ENCODE peak calls at places on chromosomes 4 and X, in six cellular contexts. R is A549, A is H1, V is GM12878, D is K562, G is endothelial cell of umbilical vein. H is an unnamed sample.

GRCh38 chr4:110184124-110184790 is 14.2 kb downstream of the ELOVL6 start:
- DNase-seq in D (no peak), R (no peak), G (peak; percentile 31), A (peak; percentile 39), V (no peak), H (peak; percentile 50)

GRCh38 chr4:15897577-15897976 is 41.0 kb downstream of the FGFBP1 start:
- DNase-seq in V (no peak), A (no peak), R (no peak), G (no peak), D (no peak), H (no peak)

GRCh38 chr4:84379881-84380618 is 119.0 kb downstream of the NKX6-1 start:
- DNase-seq in D (no peak), G (no peak), V (no peak), R (peak; percentile 4), A (no peak), H (peak; percentile 77)

GRCh38 chrX:119374736-119375135 is 24.4 kb upstream of the SLC25A43 start:
- DNase-seq in A (no peak), G (peak; percentile 5), V (no peak), R (no peak), D (no peak), H (no peak)

GRCh38 chr4:102608190-102608589 is 107.0 kb downstream of the NFKB1 start:
- DNase-seq in V (no peak), R (no peak), A (no peak), G (no peak), D (no peak), H (no peak)

GRCh38 chrX:70998402-70999027 is 67.6 kb upstream of the SLC7A3 start:
- DNase-seq in G (peak; percentile 9), R (no peak), V (no peak), D (no peak), A (no peak), H (peak; percentile 5)

GRCh38 chrX:23235051-23235450 is 99.6 kb upstream of the PTCHD1 start:
- DNase-seq in G (no peak), R (no peak), D (no peak), V (no peak), A (no peak), H (no peak)

GRCh38 chrX:97628807-97629596 is 745.3 kb downstream of the RPA4 start:
- DNase-seq in G (no peak), V (no peak), A (no peak), D (no peak), R (no peak), H (no peak)

GRCh38 chr4:139922625-139923024 is 231.4 kb downstream of the MAML3 start:
- DNase-seq in G (peak; percentile 67), A (no peak), R (no peak), D (no peak), V (no peak), H (no peak)

GRCh38 chr4:123477804-123478209 is 81.2 kb downstream of the SPRY1 start:
- DNase-seq in G (peak; percentile 4), D (no peak), V (no peak), R (no peak), A (no peak), H (peak; percentile 77)

GRCh38 chr4:167232805-167233522 is 1.3 kb downstream of the SPOCK3 start:
- DNase-seq in R (no peak), G (no peak), V (no peak), A (no peak), D (no peak), H (no peak)

GRCh38 chr4:53355919-53356521 is 9.8 kb downstream of the SCFD2 start:
- DNase-seq in D (no peak), A (no peak), R (no peak), V (no peak), G (no peak), H (peak; percentile 43)

GRCh38 chrX:21926527-21927278 is 13.8 kb upstream of the SMS start:
- DNase-seq in R (peak; percentile 77), V (no peak), A (no peak), G (peak; percentile 93), D (peak; percentile 12), H (peak; percentile 76)

GRCh38 chr4:180394307-180394706 is 1848.9 kb upstream of the TENM3 start:
- DNase-seq in A (no peak), V (no peak), G (no peak), R (no peak), D (no peak), H (no peak)

GRCh38 chrX:107669885-107670628 is 41.7 kb downstream of the PRPS1 start:
- DNase-seq in V (no peak), G (no peak), D (no peak), R (no peak), A (no peak), H (no peak)

GRCh38 chr4:98938386-98938785 is 9.5 kb upstream of the EIF4E start:
- DNase-seq in D (no peak), R (no peak), A (no peak), G (no peak), V (no peak), H (no peak)

GRCh38 chrX:111728096-111728495 is 47.1 kb downstream of the ALG13 start:
- DNase-seq in R (no peak), V (no peak), G (no peak), D (no peak), A (no peak), H (no peak)

GRCh38 chrX:127649011-127649410 is 403.2 kb downstream of the ACTRT1 start:
- DNase-seq in D (no peak), R (no peak), G (no peak), A (no peak), V (no peak), H (no peak)

GRCh38 chr4:8211737-8212581 is 12.9 kb downstream of the SH3TC1 start:
- DNase-seq in V (no peak), R (no peak), G (no peak), D (no peak), A (no peak), H (no peak)

GRCh38 chrX:30582664-30583063 is 5.1 kb upstream of the TASL start:
- DNase-seq in R (no peak), G (no peak), A (no peak), D (no peak), V (no peak), H (no peak)

GRCh38 chrX:40040686-40041461 is 56.9 kb downstream of the BCOR start:
- DNase-seq in G (no peak), R (no peak), V (no peak), A (no peak), D (no peak), H (peak; percentile 69)

DNA sequence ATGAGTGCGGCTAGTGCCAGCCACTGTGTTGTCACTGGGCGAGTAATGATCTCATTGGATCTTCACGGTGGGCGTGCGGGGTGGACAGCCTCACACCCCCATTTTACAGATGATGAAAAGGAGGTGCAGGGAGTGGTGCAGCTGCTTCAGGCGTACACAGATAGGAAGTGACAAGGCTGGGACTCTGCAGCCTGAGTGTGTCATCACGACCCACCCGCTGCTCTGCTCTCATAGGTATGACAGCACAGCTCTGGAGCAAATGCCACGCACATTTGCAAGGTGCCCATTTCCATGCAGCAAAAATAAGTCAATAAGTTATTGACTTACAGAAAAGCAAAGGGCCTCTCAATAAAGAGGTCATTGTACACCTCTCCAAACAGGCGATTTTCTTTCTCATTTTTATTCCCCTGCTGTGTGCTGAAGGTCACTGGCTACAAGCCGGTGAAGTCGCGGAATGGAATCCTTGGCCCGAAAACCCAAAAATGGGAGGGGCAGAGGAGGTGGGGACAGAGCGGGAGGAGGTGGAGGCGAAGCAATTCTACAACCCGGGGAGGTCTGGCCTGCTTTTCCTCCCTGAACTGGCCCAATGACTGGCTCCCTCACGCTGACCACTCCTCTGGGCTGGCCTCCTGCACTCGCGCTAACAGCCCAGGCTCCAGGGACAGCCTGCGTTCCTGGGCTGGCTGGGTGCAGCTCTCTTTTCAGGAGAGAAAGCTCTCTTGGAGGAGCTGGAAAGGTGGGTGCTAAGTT is at the start of gene SOD3:
- DNase-seq in R (no peak), G (peak; percentile 9), A (peak; percentile 53), D (peak; percentile 52), V (no peak), H (no peak)
- TF ChIP-seq POLR2A in R (no peak), G (no peak), A (no peak), D (no peak), V (no peak), H (no peak)

GRCh38 chr4:93810340-93810992 is 18.1 kb upstream of the ATOH1 start:
- DNase-seq in A (no peak), D (no peak), V (no peak), G (no peak), R (no peak), H (no peak)
- TF ChIP-seq MAX in A (no peak), D (no peak), V (no peak), G (no peak), R (no peak), H (no peak)

GRCh38 chrX:154399527-154400368 is 1.6 kb downstream of the RPL10 start:
- DNase-seq in R (no peak), V (no peak), D (peak; percentile 33), A (no peak), G (no peak), H (no peak)

GRCh38 chrX:154398668-154399526 is 720 bp downstream of the RPL10 start:
- DNase-seq in G (peak; percentile 81), V (no peak), R (no peak), A (no peak), D (peak; percentile 36), H (peak; percentile 90)

GRCh38 chrX:154401045-154401799 is 3.0 kb downstream of the RPL10 start:
- DNase-seq in R (no peak), D (no peak), V (no peak), G (no peak), A (no peak), H (peak; percentile 57)

GRCh38 chrX:154396948-154397887 is 959 bp upstream of the RPL10 start:
- DNase-seq in R (peak; percentile 61), D (peak; percentile 61), G (peak; percentile 61), V (no peak), A (no peak), H (peak; percentile 81)

DNA sequence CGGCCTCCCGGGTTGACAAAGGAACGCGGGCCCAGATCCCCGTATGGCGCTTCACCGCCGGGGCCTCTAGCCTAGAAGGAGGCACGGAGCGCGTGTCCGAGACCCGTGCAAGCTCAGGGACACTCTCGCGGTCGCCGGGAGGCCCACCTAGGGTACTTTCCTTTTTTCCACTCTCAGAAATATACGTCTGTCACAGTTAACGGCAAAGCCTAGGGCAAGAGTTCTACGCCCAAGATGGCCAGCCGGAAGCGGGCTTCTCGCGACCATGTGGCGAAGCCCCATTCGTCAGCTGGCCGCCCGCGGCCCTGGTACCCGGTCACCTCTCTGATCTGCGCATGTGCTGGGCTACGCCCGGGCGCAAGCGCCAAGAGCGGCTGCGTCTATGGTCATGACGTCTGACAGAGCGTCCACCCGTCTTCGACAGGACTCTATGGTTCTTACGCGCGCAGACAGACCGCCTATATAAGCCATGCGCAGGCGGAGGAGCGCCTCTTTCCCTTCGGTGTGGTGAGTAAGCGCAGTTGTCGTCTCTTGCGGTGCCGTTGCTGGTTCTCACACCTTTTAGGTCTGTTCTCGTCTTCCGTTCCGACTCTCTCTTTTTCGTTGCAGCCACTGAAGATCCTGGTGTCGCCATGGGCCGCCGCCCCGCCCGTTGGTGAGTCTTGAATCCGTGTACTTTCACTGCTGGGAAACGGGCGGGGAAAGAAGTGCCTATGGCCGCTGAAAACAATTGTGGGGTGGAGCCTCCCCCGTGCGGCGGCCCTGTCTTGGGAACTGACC is at the start of gene RPL10:
- DNase-seq in A (peak; percentile 89), R (peak; percentile 96), G (peak; percentile 98), D (peak; percentile 90), V (peak; percentile 90), H (peak; percentile 97)
- TF ChIP-seq POLR2A in A (peak; percentile 99), R (peak; percentile 99), G (peak; percentile 99), D (peak; percentile 100), V (peak; percentile 99), H (peak; percentile 98)

DNA sequence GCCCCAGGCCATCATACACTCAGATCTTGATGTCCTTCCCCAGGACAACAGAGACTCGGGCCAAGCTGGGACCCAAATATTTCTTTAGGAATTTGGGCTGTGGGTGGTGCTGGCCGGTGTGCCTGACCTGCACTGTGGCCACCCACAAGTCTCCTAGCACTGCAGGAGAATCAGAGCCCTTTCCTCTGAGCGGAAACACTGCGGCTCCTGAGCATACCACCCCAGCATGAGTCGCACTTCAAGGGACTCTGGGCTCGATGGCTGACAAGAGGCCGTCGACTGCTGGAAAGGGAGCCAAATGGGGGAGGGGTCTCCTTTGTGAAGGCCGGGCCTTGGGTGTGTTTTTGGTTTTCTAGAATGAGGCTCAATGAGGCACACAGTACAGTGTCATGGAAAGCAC is 13.0 kb upstream of the IRAK1 start:
- DNase-seq in A (no peak), G (no peak), R (no peak), V (no peak), D (no peak), H (no peak)
- TF ChIP-seq MAX in A (peak; percentile 25), G (no peak), R (no peak), V (no peak), D (no peak), H (no peak)

H was measured in NB4.